ENCODE peak calls at places on chromosomes 11 and 22, in eight cellular contexts. C, L, K, Q, W, S, N and B are unnamed samples.

GRCh38 chr11:132913886-132914285 is 618.4 kb downstream of the OPCML start:
- DNase-seq in K (no peak), S (no peak), Q (no peak), N (no peak), C (peak; percentile 74), W (no peak), L (no peak), B (no peak)

GRCh38 chr22:49935561-49935960 is 17.1 kb downstream of the CRELD2 start:
- DNase-seq in K (no peak), C (no peak), N (no peak), L (no peak), W (no peak), Q (no peak), S (no peak), B (no peak)

GRCh38 chr11:77175869-77176539 is 48.0 kb downstream of the MYO7A start:
- DNase-seq in S (no peak), C (no peak), Q (peak; percentile 86), W (no peak), K (no peak), N (no peak), L (no peak), B (no peak)

GRCh38 chr11:123532131-123532530 is 102.1 kb downstream of the GRAMD1B start:
- DNase-seq in C (no peak), K (no peak), N (no peak), W (no peak), L (no peak), Q (no peak), S (no peak), B (no peak)

GRCh38 chr11:67649634-67650540 is 643 bp downstream of the ACY3 start:
- DNase-seq in Q (no peak), K (no peak), S (peak; percentile 32), C (no peak), N (no peak), W (no peak), L (no peak), B (peak; percentile 24)

GRCh38 chr11:45673441-45673840 is 8.0 kb upstream of the CHST1 start:
- DNase-seq in W (no peak), N (no peak), C (no peak), Q (peak; percentile 41), K (no peak), S (no peak), L (no peak), B (no peak)

GRCh38 chr22:17257091-17257490 is 37.9 kb upstream of the ADA2 start:
- DNase-seq in K (no peak), N (no peak), Q (no peak), C (no peak), S (no peak), W (no peak), L (no peak), B (no peak)

GRCh38 chr11:7833527-7833926 is 36.8 kb upstream of the OR5P2 start:
- DNase-seq in K (no peak), C (no peak), Q (no peak), W (no peak), N (no peak), L (no peak), S (no peak), B (no peak)

GRCh38 chr11:100776212-100776896 is 89.3 kb downstream of the ARHGAP42 start:
- DNase-seq in N (no peak), C (no peak), W (peak; percentile 82), S (no peak), L (no peak), K (no peak), Q (no peak), B (no peak)

GRCh38 chr22:50674606-50675552 is 2.3 kb downstream of the SHANK3 start:
- DNase-seq in Q (no peak), N (peak; percentile 57), W (peak; percentile 61), C (no peak), K (peak; percentile 82), L (peak; percentile 71), S (peak; percentile 65), B (peak; percentile 23)

GRCh38 chr11:15938983-15939382 is 417.4 kb downstream of the SOX6 start:
- DNase-seq in N (no peak), C (no peak), L (no peak), Q (no peak), S (no peak), W (no peak), K (no peak), B (no peak)

GRCh38 chr11:68550485-68550817 is 89.9 kb downstream of the PPP6R3 start:
- DNase-seq in N (no peak), S (no peak), C (no peak), W (no peak), L (no peak), Q (no peak), K (no peak), B (no peak)

GRCh38 chr22:44728761-44729261 is 23.6 kb upstream of the ARHGAP8 start:
- DNase-seq in K (no peak), S (no peak), W (no peak), L (no peak), Q (no peak), C (no peak), N (no peak), B (no peak)

GRCh38 chr22:49458708-49459099 is 369.0 kb downstream of the BRD1 start:
- DNase-seq in L (no peak), W (no peak), N (no peak), K (no peak), Q (no peak), C (no peak), S (no peak), B (no peak)

GRCh38 chr11:114379394-114380069 is 20.8 kb downstream of the C11orf71 start:
- DNase-seq in L (no peak), N (no peak), S (no peak), W (no peak), Q (no peak), K (no peak), C (no peak), B (no peak)

GRCh38 chr11:69088676-69089146 is 40.0 kb downstream of the TPCN2 start:
- DNase-seq in K (peak; percentile 79), N (peak; percentile 70), W (peak; percentile 75), C (peak; percentile 94), L (peak; percentile 77), Q (no peak), S (no peak), B (peak; percentile 93)

GRCh38 chr11:113828186-113828585 is 47.2 kb downstream of the USP28 start:
- DNase-seq in K (no peak), Q (no peak), L (no peak), S (no peak), W (no peak), C (no peak), N (no peak), B (no peak)

GRCh38 chr22:26756675-26757293 is 99.4 kb downstream of the MIAT start:
- DNase-seq in Q (peak; percentile 75), K (peak; percentile 59), L (peak; percentile 59), N (no peak), W (peak; percentile 8), C (no peak), S (no peak), B (peak; percentile 73)

GRCh38 chr11:130691581-130691980 is 224.7 kb downstream of the SNX19 start:
- DNase-seq in S (no peak), W (no peak), Q (no peak), L (no peak), K (no peak), N (no peak), C (no peak), B (no peak)

GRCh38 chr22:49627217-49628181 is 200.2 kb downstream of the BRD1 start:
- DNase-seq in W (no peak), Q (peak; percentile 58), S (peak; percentile 47), L (no peak), C (no peak), K (no peak), N (no peak), B (no peak)

GRCh38 chr22:44274918-44275665 is 37.7 kb downstream of the SHISAL1 start:
- DNase-seq in N (no peak), S (no peak), Q (peak; percentile 47), K (no peak), C (no peak), L (no peak), W (no peak), B (no peak)

GRCh38 chr11:92423133-92423532 is 198.5 kb downstream of the FAT3 start:
- DNase-seq in W (no peak), S (no peak), N (no peak), Q (no peak), C (no peak), L (no peak), K (no peak), B (no peak)

GRCh38 chr11:3095712-3096361 is 38.6 kb upstream of the CARS1 start:
- DNase-seq in N (no peak), Q (no peak), K (no peak), L (peak; percentile 25), C (no peak), W (no peak), S (peak; percentile 68), B (no peak)
- TF ChIP-seq POLR2AphosphoS5 in N (no peak), Q (no peak), K (peak; percentile 45), L (no peak), C (peak; percentile 47), W (no peak), S (peak; percentile 8), B (no peak)

GRCh38 chr22:38317995-38318715 is 922 bp upstream of the CSNK1E start:
- DNase-seq in K (peak; percentile 85), C (no peak), L (peak; percentile 71), Q (no peak), N (no peak), S (peak; percentile 91), W (peak; percentile 81), B (no peak)
- TF ChIP-seq POLR2A in K (peak; percentile 70), C (no peak), L (no peak), Q (no peak), N (no peak), S (no peak), W (peak; percentile 63), B (no peak)

DNA sequence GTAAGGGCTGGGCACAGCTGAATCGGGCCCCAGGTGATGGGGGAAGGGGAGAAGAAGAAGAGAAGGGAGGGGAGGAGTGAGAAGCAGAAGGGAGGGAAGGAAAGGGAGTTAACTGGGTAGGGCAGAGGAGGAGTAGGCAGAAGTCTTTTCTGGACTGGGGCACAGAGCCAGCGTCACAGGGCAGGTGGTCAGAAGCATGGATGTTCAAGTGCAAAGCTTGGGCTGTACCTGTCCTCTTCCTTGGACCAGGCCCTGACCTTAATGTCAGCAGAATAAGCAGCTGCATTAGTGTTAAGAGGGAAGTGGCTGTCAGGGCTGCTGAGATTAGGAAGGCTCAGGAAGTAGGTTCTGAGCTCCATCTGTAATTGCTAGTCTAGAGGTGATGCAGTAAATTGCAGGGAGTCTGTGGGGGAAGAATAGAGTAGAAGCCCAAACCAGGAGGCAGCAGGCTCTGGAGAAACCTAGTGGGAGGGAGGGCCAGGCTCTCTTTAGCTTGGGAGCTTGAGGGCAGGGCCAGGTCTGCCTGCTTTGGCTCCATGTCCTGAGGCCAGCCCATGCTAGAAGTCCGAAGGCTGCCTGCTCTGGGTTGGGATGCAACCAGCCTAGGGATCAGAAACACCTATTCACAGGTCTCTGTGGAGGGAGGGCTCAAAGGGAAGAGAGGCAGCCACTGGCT is 1.6 kb upstream of the UCP3 start:
- DNase-seq in C (no peak), W (no peak), L (no peak), K (no peak), N (no peak), Q (no peak), S (no peak), B (no peak)
- TF ChIP-seq POLR2AphosphoS5 in C (no peak), W (no peak), L (no peak), K (no peak), N (no peak), Q (no peak), S (no peak), B (peak; percentile 2)

DNA sequence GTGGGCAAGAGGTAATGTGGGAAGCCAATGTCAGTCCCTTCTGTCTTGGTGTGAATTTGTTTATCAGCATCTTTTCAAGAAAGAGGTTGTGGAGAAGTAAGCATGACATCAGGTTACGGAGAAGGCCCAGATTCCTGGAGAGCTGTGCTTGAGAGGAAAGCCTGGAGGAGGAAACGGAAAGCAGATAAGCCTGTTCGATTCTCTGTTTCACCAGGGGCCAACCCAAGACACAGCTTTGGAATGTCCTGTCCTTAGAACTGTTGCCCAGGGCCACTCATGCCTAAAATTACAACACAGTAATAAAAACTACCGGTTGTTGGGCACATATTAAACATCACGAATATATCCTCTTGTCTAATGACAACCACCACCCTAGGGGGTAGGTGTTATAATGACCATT is 148.5 kb downstream of the NAV2 start:
- DNase-seq in Q (no peak), S (no peak), L (no peak), N (no peak), W (no peak), C (no peak), K (no peak), B (no peak)
- TF ChIP-seq POLR2A in Q (no peak), S (no peak), L (no peak), N (no peak), W (no peak), C (no peak), K (no peak), B (no peak)